ENCODE peak calls at places on chromosomes 5 and 9, in six cellular contexts. One of them, this sample, is unnamed.

GRCh38 chr5:110853267-110853666 is 114.5 kb downstream of the SLC25A46 start:
- DNase-seq in Ammon's horn: no peak
- DNase-seq in EH: peak; percentile 8
- DNase-seq in ACHN: no peak
- DNase-seq in foreskin fibroblast: peak; percentile 16
- DNase-seq in left cardiac atrium: no peak
- DNase-seq in this sample: no peak

GRCh38 chr5:98774192-98775046 is 956 bp downstream of the RGMB start:
- DNase-seq in Ammon's horn: peak; percentile 43
- DNase-seq in EH: peak; percentile 76
- DNase-seq in ACHN: peak; percentile 57
- DNase-seq in foreskin fibroblast: no peak
- DNase-seq in left cardiac atrium: peak; percentile 66
- DNase-seq in this sample: no peak

GRCh38 chr9:27426717-27427645 is 97.1 kb upstream of the IFNK start:
- DNase-seq in Ammon's horn: peak; percentile 30
- DNase-seq in EH: peak; percentile 33
- DNase-seq in ACHN: peak; percentile 36
- DNase-seq in foreskin fibroblast: no peak
- DNase-seq in left cardiac atrium: no peak
- DNase-seq in this sample: no peak

GRCh38 chr5:165495829-165496380 is 1990.5 kb downstream of the MAT2B start:
- DNase-seq in Ammon's horn: no peak
- DNase-seq in EH: no peak
- DNase-seq in ACHN: no peak
- DNase-seq in foreskin fibroblast: no peak
- DNase-seq in left cardiac atrium: no peak
- DNase-seq in this sample: no peak

GRCh38 chr9:98573749-98574278 is 134.9 kb downstream of the GABBR2 start:
- DNase-seq in Ammon's horn: no peak
- DNase-seq in EH: no peak
- DNase-seq in ACHN: no peak
- DNase-seq in foreskin fibroblast: no peak
- DNase-seq in left cardiac atrium: no peak
- DNase-seq in this sample: no peak

GRCh38 chr9:84823426-84824271 is 154.1 kb downstream of the NTRK2 start:
- DNase-seq in Ammon's horn: no peak
- DNase-seq in EH: peak; percentile 60
- DNase-seq in ACHN: no peak
- DNase-seq in foreskin fibroblast: no peak
- DNase-seq in left cardiac atrium: no peak
- DNase-seq in this sample: no peak

GRCh38 chr5:151427258-151427657 is 20.1 kb upstream of the SLC36A1 start:
- DNase-seq in Ammon's horn: no peak
- DNase-seq in EH: no peak
- DNase-seq in ACHN: no peak
- DNase-seq in foreskin fibroblast: no peak
- DNase-seq in left cardiac atrium: no peak
- DNase-seq in this sample: no peak

GRCh38 chr9:89254773-89255125 is 56.2 kb upstream of the CKS2 start:
- DNase-seq in Ammon's horn: no peak
- DNase-seq in EH: no peak
- DNase-seq in ACHN: no peak
- DNase-seq in foreskin fibroblast: no peak
- DNase-seq in left cardiac atrium: no peak
- DNase-seq in this sample: no peak

GRCh38 chr5:55936100-55936693 is 58.6 kb downstream of the IL6ST start:
- DNase-seq in Ammon's horn: peak; percentile 92
- DNase-seq in EH: peak; percentile 82
- DNase-seq in ACHN: peak; percentile 78
- DNase-seq in foreskin fibroblast: peak; percentile 66
- DNase-seq in left cardiac atrium: peak; percentile 83
- DNase-seq in this sample: peak; percentile 45

GRCh38 chr5:157478726-157479125 is 18.7 kb downstream of the NIPAL4 start:
- DNase-seq in Ammon's horn: no peak
- DNase-seq in EH: no peak
- DNase-seq in ACHN: no peak
- DNase-seq in foreskin fibroblast: no peak
- DNase-seq in left cardiac atrium: no peak
- DNase-seq in this sample: no peak

GRCh38 chr9:17942498-17942897 is 363.6 kb downstream of the SH3GL2 start:
- DNase-seq in Ammon's horn: no peak
- DNase-seq in EH: no peak
- DNase-seq in ACHN: no peak
- DNase-seq in foreskin fibroblast: no peak
- DNase-seq in left cardiac atrium: no peak
- DNase-seq in this sample: no peak

GRCh38 chr9:23798325-23798724 is 27.7 kb downstream of the ELAVL2 start:
- DNase-seq in Ammon's horn: no peak
- DNase-seq in EH: no peak
- DNase-seq in ACHN: no peak
- DNase-seq in foreskin fibroblast: no peak
- DNase-seq in left cardiac atrium: no peak
- DNase-seq in this sample: no peak

GRCh38 chr9:93655621-93656425 is 79.4 kb downstream of the PHF2 start:
- DNase-seq in Ammon's horn: no peak
- DNase-seq in EH: no peak
- DNase-seq in ACHN: no peak
- DNase-seq in foreskin fibroblast: no peak
- DNase-seq in left cardiac atrium: no peak
- DNase-seq in this sample: no peak

GRCh38 chr9:105994970-105995369 is 300.6 kb downstream of the TMEM38B start:
- DNase-seq in Ammon's horn: peak; percentile 41
- DNase-seq in EH: peak; percentile 16
- DNase-seq in ACHN: peak; percentile 25
- DNase-seq in foreskin fibroblast: no peak
- DNase-seq in left cardiac atrium: no peak
- DNase-seq in this sample: no peak

GRCh38 chr5:180207593-180207992 is 1.4 kb downstream of the RASGEF1C start:
- DNase-seq in Ammon's horn: no peak
- DNase-seq in EH: no peak
- DNase-seq in ACHN: no peak
- DNase-seq in foreskin fibroblast: no peak
- DNase-seq in left cardiac atrium: no peak
- DNase-seq in this sample: no peak

GRCh38 chr9:102206432-102206831 is 468.0 kb upstream of the GRIN3A start:
- DNase-seq in Ammon's horn: no peak
- DNase-seq in EH: no peak
- DNase-seq in ACHN: no peak
- DNase-seq in foreskin fibroblast: no peak
- DNase-seq in left cardiac atrium: no peak
- DNase-seq in this sample: no peak

GRCh38 chr9:112000743-112001142 is 104.1 kb downstream of the UGCG start:
- DNase-seq in Ammon's horn: no peak
- DNase-seq in EH: no peak
- DNase-seq in ACHN: no peak
- DNase-seq in foreskin fibroblast: no peak
- DNase-seq in left cardiac atrium: no peak
- DNase-seq in this sample: no peak

GRCh38 chr9:19473605-19474004 is 64.8 kb downstream of the ACER2 start:
- DNase-seq in Ammon's horn: no peak
- DNase-seq in EH: no peak
- DNase-seq in ACHN: no peak
- DNase-seq in foreskin fibroblast: no peak
- DNase-seq in left cardiac atrium: no peak
- DNase-seq in this sample: no peak

GRCh38 chr5:36875051-36875788 is 1.3 kb upstream of the NIPBL start:
- DNase-seq in Ammon's horn: peak; percentile 66
- DNase-seq in EH: peak; percentile 64
- DNase-seq in ACHN: peak; percentile 56
- DNase-seq in foreskin fibroblast: peak; percentile 29
- DNase-seq in left cardiac atrium: peak; percentile 51
- DNase-seq in this sample: no peak

GRCh38 chr9:70571247-70571646 is 156.8 kb upstream of the KLF9 start:
- DNase-seq in Ammon's horn: no peak
- DNase-seq in EH: no peak
- DNase-seq in ACHN: no peak
- DNase-seq in foreskin fibroblast: no peak
- DNase-seq in left cardiac atrium: no peak
- DNase-seq in this sample: no peak

GRCh38 chr5:82419559-82420332 is 141.6 kb upstream of the RPS23 start:
- DNase-seq in Ammon's horn: no peak
- DNase-seq in EH: no peak
- DNase-seq in ACHN: no peak
- DNase-seq in foreskin fibroblast: no peak
- DNase-seq in left cardiac atrium: no peak
- DNase-seq in this sample: no peak

GRCh38 chr5:130526708-130527107 is 622.4 kb downstream of the CHSY3 start:
- DNase-seq in Ammon's horn: no peak
- DNase-seq in EH: no peak
- DNase-seq in ACHN: no peak
- DNase-seq in foreskin fibroblast: no peak
- DNase-seq in left cardiac atrium: no peak
- DNase-seq in this sample: no peak

GRCh38 chr5:59783264-59783663 is 110.3 kb downstream of the PDE4D start:
- DNase-seq in Ammon's horn: no peak
- DNase-seq in EH: no peak
- DNase-seq in ACHN: no peak
- DNase-seq in foreskin fibroblast: no peak
- DNase-seq in left cardiac atrium: no peak
- DNase-seq in this sample: no peak

GRCh38 chr9:78592866-78593265 is 295.9 kb downstream of the PSAT1 start:
- DNase-seq in Ammon's horn: no peak
- DNase-seq in EH: peak; percentile 94
- DNase-seq in ACHN: no peak
- DNase-seq in foreskin fibroblast: peak; percentile 75
- DNase-seq in left cardiac atrium: no peak
- DNase-seq in this sample: no peak

GRCh38 chr9:128192601-128193371 is 1.4 kb upstream of the CIZ1 start:
- DNase-seq in Ammon's horn: peak; percentile 82
- DNase-seq in EH: peak; percentile 97
- DNase-seq in ACHN: peak; percentile 95
- DNase-seq in foreskin fibroblast: peak; percentile 76
- DNase-seq in left cardiac atrium: peak; percentile 81
- DNase-seq in this sample: no peak

GRCh38 chr9:135581636-135582426 is 20.3 kb downstream of the PAEP start:
- DNase-seq in Ammon's horn: no peak
- DNase-seq in EH: no peak
- DNase-seq in ACHN: no peak
- DNase-seq in foreskin fibroblast: no peak
- DNase-seq in left cardiac atrium: no peak
- DNase-seq in this sample: no peak

GRCh38 chr5:159010611-159011497 is 88.9 kb downstream of the EBF1 start:
- DNase-seq in Ammon's horn: no peak
- DNase-seq in EH: no peak
- DNase-seq in ACHN: no peak
- DNase-seq in foreskin fibroblast: no peak
- DNase-seq in left cardiac atrium: peak; percentile 38
- DNase-seq in this sample: no peak

GRCh38 chr9:37746448-37747270 is 6.9 kb upstream of the TRMT10B start:
- DNase-seq in Ammon's horn: no peak
- DNase-seq in EH: peak; percentile 79
- DNase-seq in ACHN: no peak
- DNase-seq in foreskin fibroblast: peak; percentile 12
- DNase-seq in left cardiac atrium: no peak
- DNase-seq in this sample: no peak